ENCODE peak calls at places on chromosomes 7 and 10, in four cellular contexts. R is BJ; S is glutamatergic neuron; L is central memory CD4-positive, alpha-beta T cell. A is an unnamed sample.

GRCh38 chr10:132062181-132062515 is 3.6 kb upstream of the JAKMIP3 start:
- DNase-seq in L (no peak), S (no peak), R (no peak), A (no peak)

GRCh38 chr7:103989785-103990775 is 622 bp upstream of the RELN start:
- DNase-seq in S (peak), R (no peak), L (no peak), A (no peak)

GRCh38 chr7:26515462-26515861 is 223.8 kb downstream of the SNX10 start:
- DNase-seq in S (peak), R (no peak), L (no peak), A (no peak)

GRCh38 chr10:59926086-59926485 is 19.7 kb upstream of the CCDC6 start:
- DNase-seq in L (no peak), S (no peak), R (no peak), A (no peak)

GRCh38 chr7:76358053-76358477 is 726 bp downstream of the YWHAG start:
- DNase-seq in L (peak), R (no peak), S (no peak), A (peak)

GRCh38 chr7:133023370-133024075 is 58.4 kb downstream of the CHCHD3 start:
- DNase-seq in R (no peak), S (no peak), L (no peak), A (no peak)

GRCh38 chr10:16891375-16892313 is 74.4 kb upstream of the RSU1 start:
- DNase-seq in L (peak), R (peak), S (peak), A (peak)

GRCh38 chr7:69115788-69116187 is 482.5 kb upstream of the AUTS2 start:
- DNase-seq in S (no peak), R (no peak), L (no peak), A (no peak)